ENCODE peak calls at places on chromosomes 1 and 21, in eight cellular contexts. M, A, G, D, X, B, L and I are unnamed samples.

GRCh38 chr1:153774780-153775431 is at the start of gene SLC27A3:
- DNase-seq in M (peak), A (no peak), G (peak), D (peak), X (no peak), B (peak), L (peak), I (no peak)

GRCh38 chr1:15016526-15016925 is 137.0 kb upstream of the TMEM51 start:
- DNase-seq in M (no peak), A (no peak), G (no peak), D (no peak), X (no peak), B (no peak), L (peak), I (no peak)

GRCh38 chr1:223033658-223034057 is 109.4 kb downstream of the TLR5 start:
- DNase-seq in M (no peak), A (no peak), G (no peak), D (no peak), X (no peak), B (no peak), L (no peak), I (no peak)

GRCh38 chr1:207811319-207811718 is 59.5 kb downstream of the CD46 start:
- DNase-seq in M (no peak), A (no peak), G (no peak), D (no peak), X (no peak), B (no peak), L (no peak), I (no peak)

GRCh38 chr1:95002657-95003432 is 69.9 kb downstream of the ALG14 start:
- DNase-seq in M (no peak), A (no peak), G (no peak), D (no peak), X (no peak), B (no peak), L (peak), I (no peak)

GRCh38 chr1:89711140-89711778 is 78.3 kb downstream of the LRRC8C start:
- DNase-seq in M (no peak), A (no peak), G (no peak), D (no peak), X (no peak), B (no peak), L (no peak), I (no peak)

GRCh38 chr1:152777510-152778137 is 2.7 kb downstream of the LCE1F start:
- DNase-seq in M (no peak), A (peak), G (no peak), D (no peak), X (no peak), B (no peak), L (peak), I (no peak)

GRCh38 chr1:92752719-92753118 is 32.2 kb downstream of the EVI5 start:
- DNase-seq in M (no peak), A (no peak), G (no peak), D (no peak), X (no peak), B (no peak), L (no peak), I (no peak)

GRCh38 chr1:205920159-205920558 is 23.1 kb downstream of the SLC26A9 start:
- DNase-seq in M (peak), A (no peak), G (no peak), D (no peak), X (no peak), B (peak), L (peak), I (no peak)

GRCh38 chr21:36388076-36388475 is 2.9 kb downstream of the CHAF1B start:
- DNase-seq in M (no peak), A (no peak), G (no peak), D (no peak), X (no peak), B (no peak), L (peak), I (no peak)

GRCh38 chr1:41870076-41870562 is 48.6 kb downstream of the HIVEP3 start:
- DNase-seq in M (peak), A (no peak), G (no peak), D (no peak), X (no peak), B (no peak), L (peak), I (no peak)

GRCh38 chr21:44005593-44005992 is 6.5 kb upstream of the TRAPPC10 start:
- DNase-seq in M (no peak), A (no peak), G (no peak), D (no peak), X (no peak), B (no peak), L (no peak), I (no peak)

GRCh38 chr1:147769107-147769506 is 8.7 kb upstream of the GJA5 start:
- DNase-seq in M (no peak), A (no peak), G (no peak), D (no peak), X (no peak), B (no peak), L (no peak), I (no peak)

GRCh38 chr1:78286686-78287085 is 204.1 kb upstream of the PTGFR start:
- DNase-seq in M (peak), A (no peak), G (no peak), D (no peak), X (no peak), B (no peak), L (no peak), I (no peak)

GRCh38 chr1:117616356-117616755 is 10.5 kb downstream of the TENT5C start:
- DNase-seq in M (no peak), A (no peak), G (peak), D (no peak), X (peak), B (no peak), L (peak), I (no peak)

GRCh38 chr1:99808391-99809115 is 41.6 kb upstream of the AGL start:
- DNase-seq in M (peak), A (peak), G (peak), D (no peak), X (no peak), B (peak), L (peak), I (peak)

GRCh38 chr1:182833271-182833670 is 5.9 kb upstream of the DHX9 start:
- DNase-seq in M (peak), A (no peak), G (no peak), D (no peak), X (no peak), B (no peak), L (no peak), I (no peak)

GRCh38 chr1:11342677-11343076 is 69.7 kb downstream of the UBIAD1 start:
- DNase-seq in M (no peak), A (no peak), G (no peak), D (no peak), X (no peak), B (no peak), L (peak), I (no peak)

GRCh38 chr1:170096806-170097340 is 22.4 kb upstream of the KIFAP3 start:
- DNase-seq in M (no peak), A (no peak), G (no peak), D (no peak), X (no peak), B (no peak), L (no peak), I (no peak)

GRCh38 chr1:178727014-178727895 is 2.2 kb downstream of the RALGPS2 start:
- DNase-seq in M (no peak), A (peak), G (no peak), D (no peak), X (no peak), B (peak), L (no peak), I (no peak)

GRCh38 chr1:43435146-43436145 is 18.3 kb downstream of the HYI start:
- DNase-seq in M (no peak), A (no peak), G (peak), D (no peak), X (no peak), B (peak), L (no peak), I (no peak)

GRCh38 chr1:183945432-183946308 is 91.9 kb downstream of the COLGALT2 start:
- DNase-seq in M (no peak), A (no peak), G (no peak), D (no peak), X (no peak), B (peak), L (peak), I (no peak)

GRCh38 chr1:77639056-77639455 is 43.4 kb downstream of the ZZZ3 start:
- DNase-seq in M (peak), A (peak), G (no peak), D (no peak), X (no peak), B (no peak), L (peak), I (no peak)

GRCh38 chr1:211870156-211870555 is 39.6 kb upstream of the LPGAT1 start:
- DNase-seq in M (peak), A (no peak), G (no peak), D (no peak), X (no peak), B (no peak), L (no peak), I (no peak)

GRCh38 chr1:36142121-36142520 is 7.2 kb downstream of the TRAPPC3 start:
- DNase-seq in M (no peak), A (no peak), G (no peak), D (no peak), X (no peak), B (no peak), L (no peak), I (no peak)

GRCh38 chr1:39995973-39996393 is 41.0 kb downstream of the MFSD2A start:
- DNase-seq in M (no peak), A (no peak), G (no peak), D (no peak), X (peak), B (no peak), L (peak), I (peak)

GRCh38 chr21:37914211-37914900 is 1.9 kb downstream of the KCNJ6 start:
- DNase-seq in M (peak), A (no peak), G (no peak), D (no peak), X (no peak), B (peak), L (peak), I (no peak)